ENCODE peak calls at places on chromosome 4, in six cellular contexts. T, N, L, P, W and S are unnamed samples.

GRCh38 chr4:47213106-47213505 is 181.7 kb downstream of the GABRB1 start:
- DNase-seq in T (no peak), N (no peak), L (no peak), P (no peak), W (no peak), S (no peak)

GRCh38 chr4:133943081-133943480 is 258.5 kb downstream of the PABPC4L start:
- DNase-seq in T (no peak), N (no peak), L (no peak), P (no peak), W (no peak), S (no peak)

GRCh38 chr4:153137168-153137567 is 67.1 kb upstream of the TRIM2 start:
- DNase-seq in T (no peak), N (no peak), L (peak), P (no peak), W (no peak), S (no peak)

GRCh38 chr4:88458091-88458740 is 1.3 kb downstream of the HERC5 start:
- DNase-seq in T (no peak), N (no peak), L (no peak), P (no peak), W (no peak), S (no peak)

GRCh38 chr4:151489462-151490203 is 80.7 kb downstream of the FHIP1A start:
- DNase-seq in T (no peak), N (no peak), L (no peak), P (no peak), W (no peak), S (no peak)

GRCh38 chr4:78747328-78747946 is 28.7 kb upstream of the BMP2K start:
- DNase-seq in T (no peak), N (no peak), L (no peak), P (no peak), W (no peak), S (no peak)

GRCh38 chr4:8705161-8706145 is 112.9 kb downstream of the CPZ start:
- DNase-seq in T (no peak), N (no peak), L (no peak), P (peak), W (no peak), S (no peak)

GRCh38 chr4:180059216-180059881 is 2183.9 kb upstream of the TENM3 start:
- DNase-seq in T (no peak), N (no peak), L (peak), P (no peak), W (no peak), S (no peak)

GRCh38 chr4:39541987-39542632 is 14.9 kb upstream of the UGDH start:
- DNase-seq in T (no peak), N (no peak), L (peak), P (no peak), W (no peak), S (no peak)

GRCh38 chr4:53592686-53593641 is 1.7 kb upstream of the LNX1 start:
- DNase-seq in T (no peak), N (no peak), L (peak), P (no peak), W (peak), S (no peak)

GRCh38 chr4:57504139-57504538 is 394.0 kb upstream of the IGFBP7 start:
- DNase-seq in T (no peak), N (no peak), L (no peak), P (no peak), W (no peak), S (no peak)

GRCh38 chr4:121582296-121582695 is 114.5 kb downstream of the ANXA5 start:
- DNase-seq in T (no peak), N (no peak), L (peak), P (no peak), W (no peak), S (no peak)

GRCh38 chr4:8077181-8078108 is 81.2 kb downstream of the ABLIM2 start:
- DNase-seq in T (no peak), N (no peak), L (no peak), P (no peak), W (no peak), S (no peak)

GRCh38 chr4:181998588-181998987 is 244.6 kb upstream of the TENM3 start:
- DNase-seq in T (no peak), N (no peak), L (no peak), P (no peak), W (no peak), S (no peak)

GRCh38 chr4:141654098-141654497 is 17.7 kb downstream of the IL15 start:
- DNase-seq in T (no peak), N (no peak), L (peak), P (no peak), W (peak), S (no peak)

GRCh38 chr4:176207839-176208238 is 12.5 kb upstream of the SPATA4 start:
- DNase-seq in T (no peak), N (no peak), L (no peak), P (no peak), W (no peak), S (no peak)

GRCh38 chr4:41280010-41280409 is 23.3 kb downstream of the UCHL1 start:
- DNase-seq in T (no peak), N (no peak), L (no peak), P (no peak), W (no peak), S (no peak)

GRCh38 chr4:8746523-8747466 is 124.8 kb downstream of the HMX1 start:
- DNase-seq in T (no peak), N (no peak), L (no peak), P (peak), W (peak), S (no peak)

GRCh38 chr4:8238515-8239053 is 31.0 kb upstream of the HTRA3 start:
- DNase-seq in T (no peak), N (no peak), L (peak), P (no peak), W (no peak), S (no peak)